ENCODE peak calls at places on chromosomes 11 and 22, in four cellular contexts. T, P, K and Q are unnamed samples.
A peak's percentile ranks its signal among the peaks of the same experiment; 100 is the strongest.

GRCh38 chr11:18495268-18495667 is 31.5 kb downstream of the TSG101 start:
- DNase-seq in K (no peak), T (no peak), P (no peak), Q (no peak)

GRCh38 chr11:3103076-3103475 is 45.9 kb upstream of the CARS1 start:
- DNase-seq in P (no peak), T (no peak), K (no peak), Q (no peak)

GRCh38 chr11:12224537-12224893 is 114.1 kb downstream of the MICAL2 start:
- DNase-seq in T (peak; percentile 41), K (peak; percentile 81), P (peak; percentile 76), Q (peak; percentile 48)

GRCh38 chr22:43148581-43148980 is 2.8 kb upstream of the TSPO start:
- DNase-seq in T (no peak), P (peak; percentile 56), K (no peak), Q (no peak)

GRCh38 chr11:106446961-106447360 is 369.5 kb downstream of the AASDHPPT start:
- DNase-seq in P (no peak), K (no peak), T (no peak), Q (no peak)

GRCh38 chr11:68312780-68313573 is 586 bp downstream of the LRP5 start:
- DNase-seq in P (no peak), K (no peak), T (peak; percentile 67), Q (peak; percentile 56)

GRCh38 chr11:16763746-16764145 is 25.3 kb downstream of the C11orf58 start:
- DNase-seq in T (no peak), K (no peak), P (no peak), Q (no peak)

GRCh38 chr11:35649984-35650383 is 12.6 kb upstream of the TRIM44 start:
- DNase-seq in T (no peak), P (no peak), K (no peak), Q (no peak)

GRCh38 chr11:45879803-45880685 is 5.4 kb upstream of the MAPK8IP1 start:
- DNase-seq in P (no peak), T (no peak), K (no peak), Q (no peak)

GRCh38 chr22:40487663-40488249 is 117.4 kb downstream of the SGSM3 start:
- DNase-seq in T (no peak), K (no peak), P (no peak), Q (peak; percentile 54)

GRCh38 chr11:78420255-78420764 is 2.7 kb upstream of the GAB2 start:
- DNase-seq in P (peak; percentile 72), T (no peak), K (peak; percentile 58), Q (peak; percentile 24)

GRCh38 chr11:17412488-17413180 is 24.2 kb upstream of the KCNJ11 start:
- DNase-seq in P (no peak), K (no peak), T (no peak), Q (no peak)

GRCh38 chr11:33630936-33631748 is 69.5 kb downstream of the C11orf91 start:
- DNase-seq in K (no peak), P (no peak), T (no peak), Q (no peak)

GRCh38 chr11:61793829-61794204 is 1.1 kb downstream of the FEN1 start:
- DNase-seq in T (no peak), K (no peak), P (no peak), Q (no peak)

GRCh38 chr22:43707650-43708049 is 104.5 kb downstream of the EFCAB6 start:
- DNase-seq in K (no peak), T (no peak), P (no peak), Q (no peak)

GRCh38 chr11:60594998-60595637 is 79.9 kb downstream of the MS4A13 start:
- DNase-seq in P (no peak), T (no peak), K (peak; percentile 51), Q (no peak)

GRCh38 chr22:27397948-27398330 is 403.6 kb downstream of the MN1 start:
- DNase-seq in T (no peak), K (peak; percentile 47), P (peak; percentile 26), Q (no peak)

GRCh38 chr11:112159098-112159761 is 4.7 kb downstream of the IL18 start:
- DNase-seq in P (no peak), T (no peak), K (no peak), Q (no peak)

GRCh38 chr11:103609117-103610066 is 427.0 kb upstream of the DDI1 start:
- DNase-seq in K (peak; percentile 2), P (no peak), T (no peak), Q (no peak)

GRCh38 chr11:68257477-68258362 is 14.1 kb downstream of the C11orf24 start:
- DNase-seq in T (peak; percentile 89), P (peak; percentile 97), K (peak; percentile 98), Q (peak; percentile 89)

GRCh38 chr11:26994579-26995210 is 783 bp downstream of the FIBIN start:
- DNase-seq in T (no peak), P (no peak), K (no peak), Q (no peak)

GRCh38 chr22:50269573-50270301 is 443 bp downstream of the MAPK11 start:
- DNase-seq in K (no peak), P (no peak), T (no peak), Q (no peak)

GRCh38 chr11:71414645-71415044 is 33.5 kb downstream of the DHCR7 start:
- DNase-seq in P (no peak), T (no peak), K (no peak), Q (no peak)

GRCh38 chr11:47860526-47860925 is 12.4 kb upstream of the NUP160 start:
- DNase-seq in T (no peak), K (no peak), P (no peak), Q (no peak)

GRCh38 chr11:85472953-85473352 is 154.2 kb downstream of the DLG2 start:
- DNase-seq in K (no peak), T (no peak), P (no peak), Q (no peak)

GRCh38 chr22:39514373-39514973 is 5.9 kb upstream of the ATF4 start:
- DNase-seq in K (peak; percentile 62), P (peak; percentile 57), T (no peak), Q (peak; percentile 80)

GRCh38 chr11:126328001-126328390 is 24.1 kb downstream of the DCPS start:
- DNase-seq in P (no peak), T (no peak), K (no peak), Q (no peak)

DNA sequence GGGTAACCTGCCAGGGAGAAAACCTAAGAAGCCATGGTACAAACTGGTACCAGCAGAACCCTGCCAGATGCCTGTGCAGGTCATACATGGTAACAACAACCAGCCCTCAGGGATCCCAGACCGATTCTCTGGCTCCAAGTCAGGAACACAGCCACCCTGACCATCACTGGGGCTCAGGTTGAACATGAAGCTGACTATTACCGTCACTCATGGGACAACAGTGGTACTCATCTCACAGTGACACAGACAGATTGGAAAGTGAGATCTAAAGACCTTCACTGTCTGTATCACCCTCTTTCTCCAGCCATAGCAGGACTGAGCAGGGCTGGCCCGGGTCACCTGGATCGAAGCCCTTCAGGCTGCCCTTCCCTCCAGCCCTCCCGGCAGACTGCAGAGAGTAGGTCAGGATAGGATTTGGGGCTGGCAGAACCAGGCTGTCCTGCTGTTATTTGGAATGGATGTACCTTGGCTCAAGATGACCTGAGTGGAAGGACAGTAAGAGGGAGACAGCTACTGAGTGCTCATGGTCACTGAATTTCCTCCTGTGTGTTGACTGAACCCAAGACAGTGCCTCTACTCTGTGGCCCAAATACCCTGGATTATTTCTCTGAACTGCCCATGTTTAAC is 94.7 kb downstream of the GGTLC2 start:
- DNase-seq in P (no peak), K (no peak), T (no peak), Q (no peak)
- TF ChIP-seq POLR2A in P (no peak), K (no peak), T (no peak), Q (no peak)

GRCh38 chr11:93730108-93731107 is 10.9 kb downstream of the TAF1D start:
- DNase-seq in K (no peak), P (no peak), T (no peak), Q (no peak)
- TF ChIP-seq POLR2A in K (no peak), P (no peak), T (peak; percentile 47), Q (no peak)

DNA sequence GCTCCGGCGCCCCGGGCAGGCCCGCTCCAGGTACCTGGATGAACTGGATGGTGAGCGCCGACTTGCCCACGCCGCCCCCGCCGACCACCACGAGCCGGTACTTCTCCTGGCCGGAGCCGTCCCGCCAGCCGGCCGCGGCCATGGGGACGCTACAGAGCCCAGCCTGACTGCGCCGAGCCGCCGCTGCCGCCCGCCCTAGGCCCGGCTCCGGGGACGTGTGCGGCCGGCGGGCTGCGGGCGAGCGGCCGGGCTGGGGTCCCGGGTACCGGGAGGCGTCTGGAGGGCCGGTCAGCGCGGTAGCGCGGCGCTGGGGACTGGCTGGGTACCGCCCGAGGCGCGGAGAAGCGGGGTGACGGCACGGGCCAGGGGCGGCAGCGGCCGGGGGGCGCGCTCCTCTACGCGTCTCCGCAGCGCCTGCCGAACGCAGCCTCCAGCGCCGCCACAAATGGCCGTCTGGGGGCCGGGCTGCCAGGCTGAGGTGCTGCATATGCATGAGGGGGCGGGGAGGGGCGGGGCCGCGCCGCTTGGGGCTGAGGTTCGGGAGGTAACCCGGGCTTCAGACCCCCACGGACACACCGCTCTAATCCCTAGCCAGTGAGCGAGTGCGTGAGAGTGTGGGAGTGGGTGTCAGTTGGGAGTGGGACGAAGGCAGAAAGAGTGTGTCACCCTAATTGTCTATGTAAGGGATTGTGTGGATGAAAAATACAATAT is at the start of gene RRAS2:
- DNase-seq in P (peak; percentile 81), T (peak; percentile 75), K (peak; percentile 78), Q (peak; percentile 80)
- TF ChIP-seq POLR2A in P (peak; percentile 69), T (peak; percentile 85), K (peak; percentile 86), Q (peak; percentile 28)

GRCh38 chr22:36365020-36365411 is 22.8 kb downstream of the MYH9 start:
- DNase-seq in K (peak; percentile 68), T (no peak), P (peak; percentile 75), Q (peak; percentile 90)
- TF ChIP-seq POLR2A in K (no peak), T (no peak), P (no peak), Q (no peak)